ENCODE peak calls at places on chromosome 5, in five cellular contexts. S, B, E, H and K are unnamed samples.

GRCh38 chr5:52334367-52334766 is 453.3 kb upstream of the ITGA1 start:
- DNase-seq in S (peak; percentile 8), B (no peak), E (no peak), H (no peak), K (no peak)

GRCh38 chr5:72005676-72006075 is 101.6 kb upstream of the MAP1B start:
- DNase-seq in S (no peak), B (no peak), E (no peak), H (no peak), K (no peak)

GRCh38 chr5:176587398-176587797 is 22.6 kb downstream of the GPRIN1 start:
- DNase-seq in S (no peak), B (no peak), E (no peak), H (no peak), K (no peak)

GRCh38 chr5:173902743-173903142 is 14.6 kb downstream of the CPEB4 start:
- DNase-seq in S (no peak), B (no peak), E (no peak), H (no peak), K (peak; percentile 95)

GRCh38 chr5:176692835-176693476 is 45.7 kb downstream of the TSPAN17 start:
- DNase-seq in S (no peak), B (no peak), E (no peak), H (no peak), K (no peak)

GRCh38 chr5:150263801-150264621 is 25.6 kb downstream of the CAMK2A start:
- DNase-seq in S (no peak), B (no peak), E (no peak), H (peak; percentile 65), K (peak; percentile 72)

GRCh38 chr5:71830626-71831539 is 111.8 kb downstream of the CARTPT start:
- DNase-seq in S (peak; percentile 32), B (peak; percentile 84), E (peak; percentile 86), H (peak; percentile 83), K (peak; percentile 46)

GRCh38 chr5:108983456-108984092 is 235.9 kb downstream of the FER start:
- DNase-seq in S (no peak), B (no peak), E (no peak), H (no peak), K (no peak)

GRCh38 chr5:78476795-78477194 is 116.4 kb downstream of the SCAMP1 start:
- DNase-seq in S (no peak), B (no peak), E (no peak), H (no peak), K (no peak)

GRCh38 chr5:158121678-158122077 is 262.7 kb upstream of the CLINT1 start:
- DNase-seq in S (peak; percentile 18), B (no peak), E (no peak), H (no peak), K (no peak)

GRCh38 chr5:82465235-82465634 is 187.1 kb upstream of the RPS23 start:
- DNase-seq in S (no peak), B (no peak), E (no peak), H (no peak), K (no peak)

GRCh38 chr5:59042683-59043082 is 459.8 kb downstream of the RAB3C start:
- DNase-seq in S (no peak), B (no peak), E (no peak), H (peak; percentile 88), K (no peak)

GRCh38 chr5:125891326-125891725 is 531.9 kb upstream of the GRAMD2B start:
- DNase-seq in S (no peak), B (no peak), E (no peak), H (no peak), K (no peak)

GRCh38 chr5:14364576-14365472 is 216.8 kb upstream of the OTULINL start:
- DNase-seq in S (peak; percentile 89), B (no peak), E (no peak), H (no peak), K (peak; percentile 27)

GRCh38 chr5:93191426-93191825 is 389.6 kb downstream of the NR2F1-AS1 start:
- DNase-seq in S (no peak), B (no peak), E (no peak), H (no peak), K (no peak)

GRCh38 chr5:76986828-76987526 is 34.1 kb downstream of the CRHBP start:
- DNase-seq in S (no peak), B (no peak), E (no peak), H (no peak), K (no peak)

DNA sequence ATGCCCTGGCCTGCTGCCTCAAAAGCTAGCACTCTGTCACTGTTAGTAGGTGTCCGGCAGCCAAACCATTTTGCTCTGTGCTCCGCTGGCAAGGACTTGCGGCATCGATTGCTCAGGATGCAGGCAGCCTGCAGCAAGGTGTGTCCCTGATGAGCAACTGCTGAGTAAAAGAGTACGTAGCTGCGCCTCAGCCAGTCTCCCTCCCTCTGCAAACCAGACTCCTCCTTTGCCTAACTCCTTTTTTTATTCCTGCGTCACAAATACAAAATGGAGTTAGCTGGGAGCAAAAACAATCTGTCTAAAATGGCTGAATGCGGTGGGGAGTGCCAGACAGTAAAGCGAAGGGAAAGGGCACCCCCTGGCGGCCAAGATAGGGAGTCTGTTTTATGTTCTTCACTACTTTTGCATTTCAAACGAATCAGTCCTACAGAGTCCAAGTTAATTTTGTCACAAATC is 61.1 kb downstream of the DIAPH1 start:
- DNase-seq in S (peak; percentile 95), B (peak; percentile 81), E (peak; percentile 91), H (peak; percentile 90), K (peak; percentile 91)
- H3K4me3 ChIP-seq in S (peak overlapping the region; percentile 34), B (peak overlapping the region; percentile 5), E (peak overlapping the region; percentile 33), H (peak overlapping the region; percentile 6), K (peak overlapping the region; percentile 46)

GRCh38 chr5:6251579-6252102 is 126.7 kb downstream of the MED10 start:
- DNase-seq in S (peak; percentile 2), B (no peak), E (no peak), H (no peak), K (no peak)
- TF ChIP-seq CTCF in S (no peak), B (no peak), E (no peak), H (no peak), K (no peak)

DNA sequence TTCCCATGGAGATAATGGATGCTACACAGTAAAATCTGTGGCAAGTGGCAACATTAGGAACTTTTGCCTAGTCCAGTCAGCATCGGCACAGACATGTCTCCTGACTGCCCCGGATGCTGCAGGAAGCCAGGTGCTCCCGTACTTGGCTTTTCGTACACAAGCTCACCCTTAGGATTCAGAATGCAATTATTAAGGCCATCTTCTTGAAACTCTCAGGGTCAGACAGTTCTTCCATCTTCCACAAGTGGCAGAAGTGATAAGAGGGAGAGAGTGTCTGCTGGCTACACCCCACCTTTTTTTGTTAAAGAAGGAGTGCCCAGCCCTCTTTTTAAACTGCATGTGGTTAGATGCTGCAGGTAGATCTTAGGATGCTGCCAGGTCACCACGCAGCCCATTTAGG is 91.2 kb downstream of the SNCAIP start:
- DNase-seq in S (no peak), B (no peak), E (no peak), H (no peak), K (no peak)
- H3K4me3 ChIP-seq in S (no peak overlapping the region), B (no peak overlapping the region), E (no peak overlapping the region), H (no peak overlapping the region), K (no peak overlapping the region)

DNA sequence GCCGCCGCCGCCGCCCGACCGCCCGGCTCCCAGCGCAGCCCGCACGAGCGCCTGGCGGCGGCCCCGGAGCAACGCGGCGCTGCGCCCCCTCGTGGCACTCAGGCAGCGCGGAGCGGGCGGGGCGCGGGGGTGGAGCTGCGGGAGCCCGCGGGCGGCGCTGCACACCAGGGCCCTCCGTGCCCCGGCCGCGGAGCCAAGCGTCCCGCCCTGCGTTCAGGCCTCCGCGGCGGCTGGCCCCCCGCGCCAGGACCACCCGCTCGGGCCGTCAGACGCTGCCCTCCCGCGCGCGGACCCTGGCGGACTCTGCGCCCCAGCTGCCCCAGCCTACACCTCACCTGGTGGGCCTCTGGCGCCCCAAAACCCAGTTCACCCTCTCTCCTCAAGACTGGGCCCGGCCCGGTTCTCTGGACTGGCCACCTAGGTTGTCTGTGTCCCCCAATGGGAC is at the start of gene RASGEF1C:
- DNase-seq in S (peak; percentile 85), B (no peak), E (no peak), H (peak; percentile 70), K (no peak)
- TF ChIP-seq CTCF in S (peak; percentile 70), B (peak; percentile 44), E (no peak), H (peak; percentile 40), K (peak; percentile 89)